ENCODE peak calls at places on chromosomes 5 and 9, in seven cellular contexts. T, I, W, S, N, Z and E are unnamed samples.

GRCh38 chr9:121009657-121010056 is 40.4 kb downstream of the C5 start:
- DNase-seq in I (no peak), N (no peak), W (no peak), Z (no peak), T (no peak), S (no peak), E (no peak)

GRCh38 chr9:115715656-115716055 is 437.9 kb upstream of the PAPPA start:
- DNase-seq in T (no peak), W (peak), I (no peak), S (no peak), N (no peak), Z (no peak), E (no peak)

GRCh38 chr9:9352877-9353481 is 1259.8 kb downstream of the PTPRD start:
- DNase-seq in W (no peak), S (peak), Z (no peak), N (no peak), T (no peak), I (no peak), E (no peak)

GRCh38 chr5:95842955-95843544 is 20.5 kb upstream of the GLRX start:
- DNase-seq in Z (no peak), S (peak), N (peak), T (peak), W (peak), I (no peak), E (no peak)

GRCh38 chr9:136928591-136928990 is 15.9 kb downstream of the FBXW5 start:
- DNase-seq in S (peak), I (no peak), W (no peak), T (no peak), Z (no peak), N (no peak), E (no peak)

GRCh38 chr9:133569891-133570651 is 35.6 kb downstream of the ADAMTSL2 start:
- DNase-seq in I (no peak), W (no peak), T (no peak), N (no peak), S (no peak), Z (no peak), E (no peak)

GRCh38 chr5:34655354-34655991 is 655 bp upstream of the RAI14 start:
- DNase-seq in Z (no peak), N (peak), W (peak), I (peak), T (no peak), S (peak), E (no peak)

GRCh38 chr5:55410840-55411239 is 103.1 kb downstream of the MTREX start:
- DNase-seq in T (no peak), S (no peak), Z (no peak), I (no peak), W (no peak), N (no peak), E (no peak)

GRCh38 chr9:91176426-91176825 is 185.3 kb downstream of the AUH start:
- DNase-seq in Z (no peak), T (no peak), W (no peak), N (no peak), S (no peak), I (no peak), E (no peak)

GRCh38 chr9:32968101-32969011 is 33.1 kb downstream of the APTX start:
- DNase-seq in S (peak), W (peak), Z (peak), N (peak), T (peak), I (peak), E (no peak)

GRCh38 chr5:169710675-169711074 is 73.6 kb downstream of the DOCK2 start:
- DNase-seq in I (no peak), N (no peak), S (peak), Z (no peak), T (no peak), W (no peak), E (no peak)

GRCh38 chr9:98315551-98316060 is 60.2 kb upstream of the TBC1D2 start:
- DNase-seq in N (peak), S (peak), I (peak), W (peak), Z (peak), T (peak), E (peak)

GRCh38 chr9:107734231-107735014 is 244.9 kb upstream of the KLF4 start:
- DNase-seq in N (no peak), T (no peak), Z (no peak), S (no peak), I (no peak), W (peak), E (no peak)

GRCh38 chr9:126694206-126695081 is 80.7 kb downstream of the LMX1B start:
- DNase-seq in I (no peak), S (no peak), N (no peak), W (no peak), Z (no peak), T (no peak), E (no peak)

GRCh38 chr5:179678238-179679013 is 2.4 kb downstream of the CBY3 start:
- DNase-seq in T (peak), Z (peak), I (peak), N (peak), S (peak), W (peak), E (peak)

GRCh38 chr5:14628346-14628745 is 36.2 kb upstream of the OTULIN start:
- DNase-seq in Z (peak), S (peak), T (peak), I (peak), W (peak), N (peak), E (no peak)

GRCh38 chr5:74594172-74595040 is 46.1 kb downstream of the ENC1 start:
- DNase-seq in I (no peak), S (no peak), Z (no peak), T (no peak), N (no peak), W (peak), E (no peak)

GRCh38 chr9:116661037-116661954 is 25.8 kb upstream of the TRIM32 start:
- DNase-seq in N (no peak), Z (no peak), S (peak), W (peak), T (no peak), I (peak), E (no peak)

GRCh38 chr5:55226934-55227737 is at the start of gene MCIDAS:
- DNase-seq in Z (no peak), T (no peak), N (peak), I (peak), W (peak), S (peak), E (no peak)

GRCh38 chr9:20242767-20243166 is 379.5 kb downstream of the MLLT3 start:
- DNase-seq in W (no peak), T (peak), I (no peak), S (no peak), N (no peak), Z (no peak), E (peak)

GRCh38 chr5:74851684-74852353 is 14.4 kb downstream of the FAM169A start:
- DNase-seq in T (no peak), I (no peak), W (peak), S (no peak), N (no peak), Z (no peak), E (no peak)

GRCh38 chr5:141681695-141682641 is at the start of gene ARAP3:
- DNase-seq in Z (no peak), I (peak), T (no peak), W (peak), S (peak), N (peak), E (no peak)

GRCh38 chr5:125410501-125411162 is 664.2 kb upstream of the ZNF608 start:
- DNase-seq in W (peak), I (no peak), N (no peak), Z (no peak), S (no peak), T (no peak), E (no peak)